ENCODE peak calls at places on chromosome 10, in seven cellular contexts. H is fibroblast of pulmonary artery; W is GM04504; F is activated naive CD8-positive, alpha-beta T cell treated with anti-CD3 and anti-CD28 coated beads, Interleukin-2, amount 50 U/mL, for 24 hours; E is hypothalamus; P is RWPE1; K is glutamatergic neuron. T is an unnamed sample.
A peak's percentile ranks its signal among the peaks of the same experiment; 100 is the strongest.

GRCh38 chr10:107163904-107164861 is at the start of gene SORCS1:
- DNase-seq in P (no peak), K (peak; percentile 76), E (peak; percentile 3), W (no peak), F (no peak), H (no peak), T (peak; percentile 82)

GRCh38 chr10:60336901-60337630 is 52.6 kb downstream of the ANK3 start:
- DNase-seq in F (no peak), H (no peak), E (no peak), K (no peak), W (no peak), P (no peak), T (no peak)

GRCh38 chr10:44993922-44994751 is 6.6 kb upstream of the ZNF22 start:
- DNase-seq in E (no peak), H (peak; percentile 81), P (no peak), K (no peak), W (no peak), F (no peak), T (no peak)

GRCh38 chr10:43056568-43057011 is 20.3 kb upstream of the RET start:
- DNase-seq in P (no peak), F (no peak), K (peak; percentile 8), E (no peak), W (no peak), H (no peak), T (no peak)

GRCh38 chr10:79407811-79408795 is 37.3 kb downstream of the ZCCHC24 start:
- DNase-seq in K (peak; percentile 13), H (peak; percentile 91), W (peak; percentile 79), E (no peak), F (no peak), P (no peak), T (peak; percentile 72)

GRCh38 chr10:88023676-88024075 is 160.3 kb downstream of the PTEN start:
- DNase-seq in E (no peak), F (no peak), K (no peak), H (no peak), W (no peak), P (no peak), T (no peak)

GRCh38 chr10:119293368-119293767 is 86.0 kb downstream of the GRK5 start:
- DNase-seq in F (no peak), W (no peak), K (no peak), E (no peak), H (no peak), P (no peak), T (no peak)

GRCh38 chr10:59997807-59998525 is 91.6 kb upstream of the CCDC6 start:
- DNase-seq in P (no peak), W (no peak), K (no peak), F (no peak), E (no peak), H (no peak), T (no peak)

GRCh38 chr10:110488124-110488681 is 9.5 kb upstream of the DUSP5 start:
- DNase-seq in E (no peak), H (peak; percentile 62), P (no peak), F (no peak), K (no peak), W (no peak), T (no peak)

GRCh38 chr10:58457761-58458616 is 54.7 kb upstream of the BICC1 start:
- DNase-seq in F (no peak), P (no peak), E (no peak), W (peak; percentile 89), H (peak; percentile 98), K (no peak), T (no peak)

GRCh38 chr10:77160679-77161078 is 476.9 kb downstream of the KCNMA1 start:
- DNase-seq in W (peak; percentile 72), H (peak; percentile 67), K (no peak), P (peak; percentile 91), F (no peak), E (no peak), T (no peak)

GRCh38 chr10:29245476-29245875 is 43.4 kb upstream of the LYZL1 start:
- DNase-seq in H (no peak), K (no peak), W (no peak), P (no peak), E (peak; percentile 12), F (no peak), T (peak; percentile 18)

GRCh38 chr10:7258948-7259523 is 151.8 kb downstream of the SFMBT2 start:
- DNase-seq in P (no peak), W (no peak), F (peak; percentile 72), H (no peak), K (no peak), E (no peak), T (peak; percentile 36)

GRCh38 chr10:95208702-95209391 is 14.8 kb downstream of the ACSM6 start:
- DNase-seq in P (peak; percentile 51), K (no peak), E (no peak), H (peak; percentile 28), F (no peak), W (no peak), T (no peak)